ENCODE peak calls at places on chromosomes 13 and 19, in four cellular contexts. One of them, this sample, is unnamed.

GRCh38 chr19:18368504-18369222 is 17.3 kb upstream of the GDF15 start:
- DNase-seq in GM23248: no peak
- DNase-seq in neuronal stem cell: no peak
- DNase-seq in GM23338: no peak
- DNase-seq in this sample: no peak

GRCh38 chr13:49759503-49759902 is 33.0 kb downstream of the KPNA3 start:
- DNase-seq in GM23248: no peak
- DNase-seq in neuronal stem cell: no peak
- DNase-seq in GM23338: no peak
- DNase-seq in this sample: no peak

GRCh38 chr19:49120325-49120683 is 960 bp downstream of the PPFIA3 start:
- DNase-seq in GM23248: no peak
- DNase-seq in neuronal stem cell: no peak
- DNase-seq in GM23338: no peak
- DNase-seq in this sample: no peak

GRCh38 chr13:37486171-37486661 is 112.4 kb downstream of the POSTN start:
- DNase-seq in GM23248: no peak
- DNase-seq in neuronal stem cell: no peak
- DNase-seq in GM23338: no peak
- DNase-seq in this sample: peak

GRCh38 chr13:31518666-31519065 is 220.7 kb upstream of the RXFP2 start:
- DNase-seq in GM23248: peak
- DNase-seq in neuronal stem cell: no peak
- DNase-seq in GM23338: no peak
- DNase-seq in this sample: no peak

GRCh38 chr13:20769834-20770233 is 3.9 kb downstream of the EEF1AKMT1 start:
- DNase-seq in GM23248: no peak
- DNase-seq in neuronal stem cell: no peak
- DNase-seq in GM23338: no peak
- DNase-seq in this sample: no peak

GRCh38 chr19:48476176-48476575 is 7.0 kb downstream of the CYTH2 start:
- DNase-seq in GM23248: no peak
- DNase-seq in neuronal stem cell: no peak
- DNase-seq in GM23338: no peak
- DNase-seq in this sample: no peak

GRCh38 chr13:105410602-105411001 is 1124.9 kb downstream of the EFNB2 start:
- DNase-seq in GM23248: peak
- DNase-seq in neuronal stem cell: peak
- DNase-seq in GM23338: peak
- DNase-seq in this sample: peak

GRCh38 chr19:2372076-2372612 is 12.1 kb downstream of the TMPRSS9 start:
- DNase-seq in GM23248: no peak
- DNase-seq in neuronal stem cell: no peak
- DNase-seq in GM23338: no peak
- DNase-seq in this sample: no peak

GRCh38 chr13:114047358-114047881 is 73.5 kb upstream of the C13orf46 start:
- DNase-seq in GM23248: no peak
- DNase-seq in neuronal stem cell: no peak
- DNase-seq in GM23338: no peak
- DNase-seq in this sample: no peak

GRCh38 chr19:17830567-17831418 is 9.5 kb upstream of the INSL3 start:
- DNase-seq in GM23248: peak
- DNase-seq in neuronal stem cell: peak
- DNase-seq in GM23338: peak
- DNase-seq in this sample: peak

GRCh38 chr13:51551446-51551845 is 32.8 kb upstream of the WDFY2 start:
- DNase-seq in GM23248: no peak
- DNase-seq in neuronal stem cell: no peak
- DNase-seq in GM23338: no peak
- DNase-seq in this sample: no peak

GRCh38 chr19:56720281-56720680 is 48.7 kb upstream of the ZNF835 start:
- DNase-seq in GM23248: no peak
- DNase-seq in neuronal stem cell: peak
- DNase-seq in GM23338: no peak
- DNase-seq in this sample: no peak

GRCh38 chr13:65597839-65598818 is 1632.0 kb downstream of the PCDH9 start:
- DNase-seq in GM23248: peak
- DNase-seq in neuronal stem cell: no peak
- DNase-seq in GM23338: no peak
- DNase-seq in this sample: no peak

GRCh38 chr19:54707932-54708331 is 16.3 kb upstream of the KIR3DL3 start:
- DNase-seq in GM23248: no peak
- DNase-seq in neuronal stem cell: no peak
- DNase-seq in GM23338: no peak
- DNase-seq in this sample: no peak

GRCh38 chr13:49643003-49643651 is 14.8 kb downstream of the ARL11 start:
- DNase-seq in GM23248: no peak
- DNase-seq in neuronal stem cell: no peak
- DNase-seq in GM23338: no peak
- DNase-seq in this sample: no peak

GRCh38 chr13:30110301-30111070 is 196.9 kb downstream of the KATNAL1 start:
- DNase-seq in GM23248: peak
- DNase-seq in neuronal stem cell: no peak
- DNase-seq in GM23338: no peak
- DNase-seq in this sample: no peak

GRCh38 chr19:36051236-36051635 is 2.8 kb downstream of the THAP8 start:
- DNase-seq in GM23248: no peak
- DNase-seq in neuronal stem cell: no peak
- DNase-seq in GM23338: peak
- DNase-seq in this sample: no peak

GRCh38 chr19:42419309-42419708 is 7.9 kb downstream of the LIPE start:
- DNase-seq in GM23248: no peak
- DNase-seq in neuronal stem cell: no peak
- DNase-seq in GM23338: no peak
- DNase-seq in this sample: no peak

GRCh38 chr13:114022876-114023275 is 49.0 kb upstream of the C13orf46 start:
- DNase-seq in GM23248: no peak
- DNase-seq in neuronal stem cell: no peak
- DNase-seq in GM23338: no peak
- DNase-seq in this sample: no peak

GRCh38 chr19:42442833-42443232 is at the start of gene CXCL17:
- DNase-seq in GM23248: no peak
- DNase-seq in neuronal stem cell: no peak
- DNase-seq in GM23338: no peak
- DNase-seq in this sample: no peak

GRCh38 chr19:32692727-32693061 is 1.1 kb downstream of the NUDT19 start:
- DNase-seq in GM23248: peak
- DNase-seq in neuronal stem cell: no peak
- DNase-seq in GM23338: no peak
- DNase-seq in this sample: no peak

GRCh38 chr19:41617941-41618730 is 8.7 kb downstream of the CEACAM4 start:
- DNase-seq in GM23248: no peak
- DNase-seq in neuronal stem cell: no peak
- DNase-seq in GM23338: no peak
- DNase-seq in this sample: no peak

GRCh38 chr13:49421391-49421790 is 22.5 kb downstream of the CAB39L start:
- DNase-seq in GM23248: no peak
- DNase-seq in neuronal stem cell: no peak
- DNase-seq in GM23338: peak
- DNase-seq in this sample: peak

GRCh38 chr19:1020868-1021425 is at the start of gene TMEM259:
- DNase-seq in GM23248: peak
- DNase-seq in neuronal stem cell: peak
- DNase-seq in GM23338: peak
- DNase-seq in this sample: peak

GRCh38 chr19:1019980-1020867 is 699 bp downstream of the TMEM259 start:
- DNase-seq in GM23248: no peak
- DNase-seq in neuronal stem cell: no peak
- DNase-seq in GM23338: peak
- DNase-seq in this sample: peak

GRCh38 chr19:1018932-1019615 is 1.8 kb downstream of the TMEM259 start:
- DNase-seq in GM23248: no peak
- DNase-seq in neuronal stem cell: no peak
- DNase-seq in GM23338: no peak
- DNase-seq in this sample: no peak

GRCh38 chr19:1018393-1018792 is 2.5 kb downstream of the TMEM259 start:
- DNase-seq in GM23248: no peak
- DNase-seq in neuronal stem cell: no peak
- DNase-seq in GM23338: no peak
- DNase-seq in this sample: no peak

GRCh38 chr19:1019616-1019961 is 1.3 kb downstream of the TMEM259 start:
- DNase-seq in GM23248: no peak
- DNase-seq in neuronal stem cell: no peak
- DNase-seq in GM23338: no peak
- DNase-seq in this sample: no peak
- H3K4me2 ChIP-seq in GM23248: peak
- H3K4me2 ChIP-seq in neuronal stem cell: peak
- H3K4me2 ChIP-seq in GM23338: peak
- H3K4me2 ChIP-seq in this sample: peak

DNA sequence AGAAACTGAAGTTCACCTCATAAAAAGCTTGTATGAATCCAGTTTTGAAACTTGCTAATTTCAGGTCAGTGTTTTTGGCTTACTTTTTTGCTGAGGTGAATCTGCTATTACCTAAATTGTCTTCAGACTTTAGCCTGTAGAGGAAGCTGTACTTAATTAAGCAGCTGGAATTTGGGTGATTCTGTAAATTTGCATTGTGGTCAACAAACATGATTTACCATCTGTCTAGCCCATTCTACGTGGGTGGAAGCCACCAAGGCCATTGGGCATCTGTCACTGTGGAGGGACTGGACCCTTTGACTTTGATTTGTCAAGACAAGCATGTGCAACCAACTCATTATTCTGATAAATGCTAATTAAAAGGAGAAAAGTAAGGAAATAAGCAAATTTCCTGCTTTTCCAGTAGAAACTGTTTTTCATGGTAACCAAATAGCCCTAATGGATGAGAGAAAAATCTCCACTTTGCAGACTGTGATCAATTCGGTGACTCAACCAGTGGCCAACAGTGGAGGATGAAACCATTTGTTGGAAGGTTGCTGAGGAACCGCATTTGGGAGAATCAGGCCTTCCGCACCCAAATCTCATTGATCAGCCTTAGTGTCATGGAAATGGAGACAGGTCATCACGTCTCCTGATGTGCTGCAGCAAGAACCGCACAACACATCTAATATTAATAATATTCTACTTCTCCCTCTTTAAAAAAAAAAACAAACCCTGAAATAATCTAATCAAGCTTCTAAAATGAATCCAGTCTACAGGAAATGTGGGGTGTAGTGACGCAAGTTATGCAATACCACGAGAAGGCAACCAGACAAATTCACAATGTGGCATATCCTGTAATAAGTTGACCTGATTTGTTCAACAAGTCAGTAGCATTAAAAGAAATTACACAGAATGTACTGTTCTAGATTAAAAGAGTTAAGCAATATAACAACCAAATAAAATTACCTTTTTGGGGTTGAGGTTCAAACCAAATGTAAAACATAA is 54.3 kb downstream of the GARRE1 start:
- DNase-seq in GM23248: peak
- DNase-seq in neuronal stem cell: no peak
- DNase-seq in GM23338: no peak
- DNase-seq in this sample: no peak
- H3K4me2 ChIP-seq in GM23248: peak
- H3K4me2 ChIP-seq in neuronal stem cell: no peak
- H3K4me2 ChIP-seq in GM23338: no peak
- H3K4me2 ChIP-seq in this sample: no peak

DNA sequence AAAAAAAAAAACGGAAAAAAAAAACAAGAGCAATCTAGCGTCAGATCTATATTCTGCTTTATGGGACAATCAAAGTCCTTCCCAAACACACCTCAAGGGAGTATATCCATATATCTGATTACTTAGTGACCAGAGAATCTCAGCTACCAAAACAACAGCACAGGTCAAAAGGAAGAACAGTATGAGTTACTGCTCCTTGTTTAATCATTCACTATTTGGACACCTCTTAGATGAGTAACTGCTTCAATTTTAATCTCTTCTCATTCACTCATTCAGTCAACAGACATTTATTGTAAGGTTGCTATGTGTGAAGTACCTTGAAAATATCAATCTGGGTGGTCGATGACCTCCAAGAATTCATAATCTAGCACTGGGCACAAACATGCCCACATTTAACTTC is 193.2 kb downstream of the IRS2 start:
- DNase-seq in GM23248: no peak
- DNase-seq in neuronal stem cell: no peak
- DNase-seq in GM23338: no peak
- DNase-seq in this sample: no peak
- H3K4me2 ChIP-seq in GM23248: no peak
- H3K4me2 ChIP-seq in neuronal stem cell: no peak
- H3K4me2 ChIP-seq in GM23338: no peak
- H3K4me2 ChIP-seq in this sample: no peak

DNA sequence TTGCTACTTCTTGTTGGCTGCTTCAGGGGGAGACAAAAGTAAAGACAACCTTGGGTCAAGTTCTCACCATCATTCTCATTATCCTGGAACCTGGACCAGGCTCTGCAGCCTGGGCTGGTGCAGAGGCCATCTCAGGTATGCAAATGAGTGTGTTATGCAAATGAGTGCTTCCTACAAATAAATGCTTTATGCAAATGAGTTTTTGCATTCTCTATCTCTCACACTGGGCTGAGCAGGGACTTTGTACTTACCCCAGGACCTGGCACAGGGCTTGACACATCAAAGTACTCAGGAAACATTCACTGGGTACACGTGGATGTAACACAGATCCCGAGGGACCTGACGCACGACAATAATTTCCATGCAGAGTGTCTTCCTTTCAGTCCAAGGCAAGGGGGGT is 103.0 kb downstream of the DNAJC15 start:
- DNase-seq in GM23248: no peak
- DNase-seq in neuronal stem cell: no peak
- DNase-seq in GM23338: no peak
- DNase-seq in this sample: no peak
- H3K4me2 ChIP-seq in GM23248: no peak
- H3K4me2 ChIP-seq in neuronal stem cell: no peak
- H3K4me2 ChIP-seq in GM23338: peak
- H3K4me2 ChIP-seq in this sample: no peak

GRCh38 chr19:52922841-52923781 is at the start of gene ZNF888:
- DNase-seq in GM23248: peak
- DNase-seq in neuronal stem cell: peak
- DNase-seq in GM23338: peak
- DNase-seq in this sample: peak

GRCh38 chr19:52923782-52924593 is 760 bp upstream of the ZNF888 start:
- DNase-seq in GM23248: peak
- DNase-seq in neuronal stem cell: no peak
- DNase-seq in GM23338: peak
- DNase-seq in this sample: peak
- H3K4me2 ChIP-seq in GM23248: peak
- H3K4me2 ChIP-seq in neuronal stem cell: no peak
- H3K4me2 ChIP-seq in GM23338: peak
- H3K4me2 ChIP-seq in this sample: no peak

GRCh38 chr13:26621731-26622401 is 64.4 kb downstream of the WASF3 start:
- DNase-seq in GM23248: no peak
- DNase-seq in neuronal stem cell: no peak
- DNase-seq in GM23338: no peak
- DNase-seq in this sample: no peak

GRCh38 chr13:26619321-26619720 is 61.8 kb downstream of the WASF3 start:
- DNase-seq in GM23248: peak
- DNase-seq in neuronal stem cell: no peak
- DNase-seq in GM23338: no peak
- DNase-seq in this sample: no peak

GRCh38 chr13:26618726-26619125 is 61.2 kb downstream of the WASF3 start:
- DNase-seq in GM23248: no peak
- DNase-seq in neuronal stem cell: no peak
- DNase-seq in GM23338: no peak
- DNase-seq in this sample: no peak

GRCh38 chr13:26624572-26624971 is 67.1 kb downstream of the WASF3 start:
- DNase-seq in GM23248: peak
- DNase-seq in neuronal stem cell: no peak
- DNase-seq in GM23338: no peak
- DNase-seq in this sample: no peak

GRCh38 chr13:26623125-26623524 is 65.6 kb downstream of the WASF3 start:
- DNase-seq in GM23248: no peak
- DNase-seq in neuronal stem cell: no peak
- DNase-seq in GM23338: no peak
- DNase-seq in this sample: no peak
- H3K4me2 ChIP-seq in GM23248: no peak
- H3K4me2 ChIP-seq in neuronal stem cell: no peak
- H3K4me2 ChIP-seq in GM23338: no peak
- H3K4me2 ChIP-seq in this sample: no peak

This sample was measured in endothelial cell of umbilical vein.